ENCODE peak calls at places on chromosome 10, in eight cellular contexts. P, G, D, O, K, V, C and Z are unnamed samples.

GRCh38 chr10:79409038-79410035 is 36.1 kb downstream of the ZCCHC24 start:
- DNase-seq in P (no peak), G (no peak), D (no peak), O (no peak), K (peak), V (no peak), C (no peak), Z (no peak)

GRCh38 chr10:72462261-72462660 is 107.5 kb upstream of the DNAJB12 start:
- DNase-seq in P (no peak), G (no peak), D (no peak), O (no peak), K (no peak), V (no peak), C (no peak), Z (no peak)

GRCh38 chr10:86314616-86315520 is 51.7 kb downstream of the GRID1 start:
- DNase-seq in P (no peak), G (no peak), D (no peak), O (no peak), K (no peak), V (no peak), C (no peak), Z (no peak)

GRCh38 chr10:97574374-97575100 is 2.0 kb downstream of the ANKRD2 start:
- DNase-seq in P (no peak), G (no peak), D (peak), O (no peak), K (peak), V (no peak), C (no peak), Z (peak)

GRCh38 chr10:131049051-131049450 is 262.5 kb downstream of the TCERG1L start:
- DNase-seq in P (no peak), G (no peak), D (peak), O (no peak), K (no peak), V (no peak), C (no peak), Z (no peak)

GRCh38 chr10:29757551-29758297 is 123.0 kb upstream of the SVIL start:
- DNase-seq in P (no peak), G (no peak), D (no peak), O (no peak), K (no peak), V (no peak), C (no peak), Z (no peak)

GRCh38 chr10:29105516-29106215 is 183.2 kb upstream of the LYZL1 start:
- DNase-seq in P (no peak), G (no peak), D (no peak), O (no peak), K (peak), V (no peak), C (no peak), Z (no peak)

GRCh38 chr10:5645375-5645774 is 21.0 kb downstream of the ASB13 start:
- DNase-seq in P (no peak), G (peak), D (peak), O (no peak), K (no peak), V (no peak), C (no peak), Z (peak)

GRCh38 chr10:32104622-32105509 is 48.6 kb upstream of the KIF5B start:
- DNase-seq in P (peak), G (no peak), D (no peak), O (no peak), K (peak), V (no peak), C (no peak), Z (no peak)

GRCh38 chr10:42952358-42952757 is 124.5 kb upstream of the RET start:
- DNase-seq in P (peak), G (peak), D (peak), O (no peak), K (peak), V (no peak), C (peak), Z (peak)

GRCh38 chr10:48289652-48290238 is 15.2 kb upstream of the FRMPD2 start:
- DNase-seq in P (peak), G (peak), D (peak), O (peak), K (no peak), V (peak), C (peak), Z (peak)

GRCh38 chr10:69572159-69573055 is 815 bp downstream of the NEUROG3 start:
- DNase-seq in P (no peak), G (no peak), D (peak), O (no peak), K (no peak), V (peak), C (no peak), Z (no peak)

GRCh38 chr10:70958396-70958795 is 70.0 kb upstream of the PCBD1 start:
- DNase-seq in P (no peak), G (no peak), D (no peak), O (no peak), K (no peak), V (no peak), C (no peak), Z (no peak)

GRCh38 chr10:119502214-119502613 is 40.3 kb downstream of the RGS10 start:
- DNase-seq in P (no peak), G (no peak), D (no peak), O (no peak), K (peak), V (no peak), C (peak), Z (no peak)

GRCh38 chr10:13784067-13784466 is 197.3 kb downstream of the PRPF18 start:
- DNase-seq in P (no peak), G (no peak), D (no peak), O (no peak), K (no peak), V (peak), C (peak), Z (no peak)

GRCh38 chr10:97704341-97704740 is 9.2 kb upstream of the MARVELD1 start:
- DNase-seq in P (no peak), G (no peak), D (no peak), O (no peak), K (no peak), V (no peak), C (no peak), Z (no peak)

GRCh38 chr10:79274279-79275104 is 72.8 kb upstream of the PPIF start:
- DNase-seq in P (peak), G (peak), D (no peak), O (no peak), K (peak), V (no peak), C (no peak), Z (peak)

GRCh38 chr10:62268027-62268398 is 631 bp downstream of the RTKN2 start:
- DNase-seq in P (peak), G (no peak), D (no peak), O (no peak), K (no peak), V (no peak), C (no peak), Z (no peak)

GRCh38 chr10:49395741-49396665 is at the start of gene DRGX:
- DNase-seq in P (peak), G (no peak), D (peak), O (no peak), K (no peak), V (no peak), C (no peak), Z (no peak)
- H3K4me3 ChIP-seq in P (peak), G (no peak), D (peak), O (peak), K (no peak), V (no peak), C (no peak), Z (peak)

GRCh38 chr10:61125560-61126250 is 181.7 kb upstream of the RHOBTB1 start:
- DNase-seq in P (no peak), G (no peak), D (no peak), O (no peak), K (no peak), V (peak), C (no peak), Z (no peak)
- H3K4me3 ChIP-seq in P (no peak), G (no peak), D (no peak), O (no peak), K (no peak), V (no peak), C (no peak), Z (no peak)

GRCh38 chr10:124719213-124719851 is 24.8 kb downstream of the FAM53B start:
- DNase-seq in P (peak), G (no peak), D (peak), O (no peak), K (peak), V (peak), C (peak), Z (peak)
- H3K4me3 ChIP-seq in P (no peak), G (no peak), D (no peak), O (no peak), K (no peak), V (peak), C (peak), Z (peak)

GRCh38 chr10:88107698-88108097 is 244.3 kb downstream of the PTEN start:
- DNase-seq in P (no peak), G (no peak), D (no peak), O (no peak), K (no peak), V (no peak), C (no peak), Z (no peak)

GRCh38 chr10:88107296-88107695 is 243.9 kb downstream of the PTEN start:
- DNase-seq in P (no peak), G (no peak), D (no peak), O (no peak), K (no peak), V (no peak), C (no peak), Z (no peak)

GRCh38 chr10:88106348-88106747 is 242.9 kb downstream of the PTEN start:
- DNase-seq in P (no peak), G (no peak), D (no peak), O (no peak), K (no peak), V (peak), C (no peak), Z (no peak)

GRCh38 chr10:88110355-88110754 is 246.9 kb downstream of the PTEN start:
- DNase-seq in P (no peak), G (no peak), D (no peak), O (no peak), K (no peak), V (peak), C (no peak), Z (no peak)

DNA sequence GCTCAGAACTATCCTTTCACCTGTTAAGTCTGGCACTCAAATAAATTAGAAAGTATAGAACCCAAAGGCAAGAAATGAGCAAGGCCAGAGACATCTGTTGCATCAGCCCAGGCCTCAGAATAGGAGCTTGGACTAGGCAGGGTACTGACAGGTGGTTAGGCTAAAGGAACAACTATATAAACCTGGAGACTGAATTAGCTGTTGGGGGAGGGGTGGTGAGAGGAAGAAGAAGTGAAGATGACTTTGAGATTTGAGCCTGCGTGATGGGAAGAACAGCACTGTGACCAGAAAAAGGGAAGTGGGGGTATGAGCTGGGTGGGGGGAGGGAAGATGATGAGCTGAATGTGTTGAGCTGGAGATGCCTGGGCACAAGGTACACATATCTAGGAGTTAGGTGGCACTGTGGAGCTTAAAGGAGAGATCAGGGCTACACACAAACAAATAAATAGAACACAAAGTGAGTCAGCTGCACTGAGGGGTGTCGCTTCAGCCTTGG is 244.7 kb downstream of the PTEN start:
- DNase-seq in P (peak), G (no peak), D (no peak), O (no peak), K (no peak), V (peak), C (no peak), Z (no peak)
- H3K4me3 ChIP-seq in P (no peak), G (no peak), D (no peak), O (no peak), K (no peak), V (no peak), C (no peak), Z (no peak)

GRCh38 chr10:117539271-117539876 is 3.2 kb upstream of the EMX2 start:
- DNase-seq in P (no peak), G (no peak), D (no peak), O (no peak), K (peak), V (no peak), C (no peak), Z (no peak)

GRCh38 chr10:117536359-117536861 is 6.1 kb upstream of the EMX2 start:
- DNase-seq in P (no peak), G (no peak), D (peak), O (no peak), K (peak), V (no peak), C (no peak), Z (no peak)

GRCh38 chr10:117537436-117537903 is 5.1 kb upstream of the EMX2 start:
- DNase-seq in P (no peak), G (no peak), D (peak), O (no peak), K (peak), V (peak), C (no peak), Z (no peak)

GRCh38 chr10:117536862-117537435 is 5.6 kb upstream of the EMX2 start:
- DNase-seq in P (no peak), G (no peak), D (peak), O (no peak), K (no peak), V (no peak), C (no peak), Z (no peak)

GRCh38 chr10:117537904-117538524 is 4.5 kb upstream of the EMX2 start:
- DNase-seq in P (no peak), G (no peak), D (no peak), O (no peak), K (peak), V (peak), C (no peak), Z (no peak)
- H3K4me3 ChIP-seq in P (no peak), G (peak), D (no peak), O (peak), K (peak), V (no peak), C (no peak), Z (peak)

GRCh38 chr10:68088030-68088396 is 12.9 kb upstream of the HERC4 start:
- DNase-seq in P (no peak), G (no peak), D (no peak), O (no peak), K (no peak), V (no peak), C (no peak), Z (no peak)

GRCh38 chr10:68088744-68089143 is 13.7 kb upstream of the HERC4 start:
- DNase-seq in P (no peak), G (no peak), D (no peak), O (no peak), K (peak), V (peak), C (no peak), Z (no peak)

GRCh38 chr10:68086011-68086410 is 10.9 kb upstream of the HERC4 start:
- DNase-seq in P (no peak), G (no peak), D (no peak), O (no peak), K (no peak), V (no peak), C (no peak), Z (no peak)

GRCh38 chr10:68086910-68087309 is 11.8 kb upstream of the HERC4 start:
- DNase-seq in P (no peak), G (no peak), D (no peak), O (no peak), K (no peak), V (no peak), C (no peak), Z (no peak)

DNA sequence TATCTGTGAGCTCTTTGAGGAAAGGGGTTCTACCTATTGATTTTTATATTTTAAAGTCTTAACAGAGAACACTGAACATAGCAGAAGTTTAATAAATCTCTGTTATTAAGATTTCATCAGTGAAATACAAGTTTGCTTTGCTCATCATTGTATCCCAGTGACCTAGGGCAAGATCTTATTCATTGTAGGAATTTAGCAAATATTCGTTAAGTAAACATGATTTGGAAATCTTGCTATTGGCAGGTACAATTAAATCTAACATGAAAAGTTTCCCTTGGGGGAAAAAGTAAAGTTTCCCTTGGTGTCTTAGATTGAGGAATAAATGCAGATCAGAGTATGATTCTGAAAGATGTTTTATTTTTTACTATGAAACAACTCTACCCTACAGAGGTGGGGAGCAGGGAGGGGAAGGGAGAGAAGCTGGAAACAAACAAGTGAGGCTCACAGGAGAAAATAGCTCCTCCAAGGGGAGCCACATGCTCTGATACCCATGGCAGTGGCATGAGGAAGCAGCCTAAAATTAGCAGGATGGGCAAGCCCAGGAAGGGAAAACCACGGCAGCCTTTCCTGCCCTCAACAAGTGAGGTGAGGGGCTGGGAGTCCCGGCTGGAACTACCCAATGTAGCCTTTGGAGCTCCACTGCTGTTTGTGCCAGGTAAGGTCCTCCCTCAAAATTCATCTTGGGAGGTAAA is 12.4 kb upstream of the HERC4 start:
- DNase-seq in P (no peak), G (no peak), D (peak), O (no peak), K (peak), V (no peak), C (no peak), Z (peak)
- H3K4me3 ChIP-seq in P (no peak), G (no peak), D (no peak), O (no peak), K (peak), V (no peak), C (no peak), Z (peak)

DNA sequence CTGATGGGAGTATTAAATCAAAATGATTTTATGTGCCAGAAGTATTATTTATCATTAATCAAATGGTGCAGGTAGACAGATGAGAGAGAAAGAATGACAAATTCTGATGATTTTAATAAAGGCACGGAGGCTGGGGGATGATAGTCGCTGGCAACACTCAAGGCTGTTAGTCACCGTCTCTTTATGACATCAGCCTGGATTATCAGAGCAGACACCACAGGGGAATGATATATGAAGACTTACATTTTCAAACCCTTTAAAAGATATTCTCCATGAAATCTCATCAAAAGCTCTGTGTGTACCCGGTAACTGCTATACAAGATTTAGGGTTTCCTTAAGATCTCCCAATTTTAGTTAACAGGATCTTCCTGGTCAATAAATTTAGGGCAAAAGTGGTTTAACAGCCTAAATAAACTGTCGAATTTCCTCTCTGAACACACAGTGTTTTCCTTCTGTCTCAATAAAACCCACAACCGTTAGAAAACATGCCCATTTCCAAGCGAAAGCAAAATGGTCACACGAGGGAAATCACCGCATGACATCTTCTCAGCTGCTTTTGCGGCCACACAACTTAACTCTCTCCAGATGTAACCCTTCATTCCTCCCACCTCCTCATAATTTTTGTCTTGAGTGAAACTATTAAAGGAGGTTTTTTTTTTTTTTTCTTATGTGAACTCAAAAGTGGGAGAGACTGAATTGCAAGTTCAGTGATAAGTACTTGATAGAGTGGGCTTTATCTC is 133.2 kb upstream of the FAM171A1 start:
- DNase-seq in P (no peak), G (no peak), D (no peak), O (no peak), K (no peak), V (peak), C (no peak), Z (no peak)
- H3K4me3 ChIP-seq in P (no peak), G (peak), D (no peak), O (no peak), K (peak), V (no peak), C (no peak), Z (peak)

GRCh38 chr10:120557296-120557810 is 100.3 kb downstream of the PLPP4 start:
- DNase-seq in P (no peak), G (no peak), D (no peak), O (no peak), K (no peak), V (no peak), C (no peak), Z (no peak)

GRCh38 chr10:120559800-120560199 is 102.8 kb downstream of the PLPP4 start:
- DNase-seq in P (no peak), G (no peak), D (no peak), O (no peak), K (no peak), V (no peak), C (no peak), Z (no peak)

DNA sequence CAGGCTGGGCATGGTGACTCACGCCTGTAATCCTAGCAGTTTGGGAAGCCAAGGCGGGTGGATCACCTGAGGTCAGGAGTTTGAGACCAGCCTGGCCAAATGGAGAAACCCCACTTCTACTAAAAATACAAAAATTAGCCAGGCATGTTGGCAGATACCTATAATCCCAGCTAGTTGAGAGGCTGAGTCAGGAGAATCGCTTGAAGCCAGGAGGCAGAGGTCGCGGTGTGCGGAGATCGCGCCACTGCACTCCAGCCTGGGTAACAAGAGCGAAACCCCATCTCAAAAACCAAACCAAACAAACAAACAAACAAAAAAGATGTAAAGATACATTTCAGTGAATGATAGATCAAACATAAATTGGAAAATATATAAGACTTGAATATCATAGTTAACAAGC is 105.9 kb downstream of the PLPP4 start:
- DNase-seq in P (no peak), G (no peak), D (no peak), O (no peak), K (no peak), V (no peak), C (no peak), Z (no peak)
- H3K4me3 ChIP-seq in P (no peak), G (no peak), D (no peak), O (no peak), K (no peak), V (no peak), C (no peak), Z (no peak)

GRCh38 chr10:30995081-30995480 is 36.6 kb downstream of the ZNF438 start:
- DNase-seq in P (no peak), G (no peak), D (no peak), O (no peak), K (no peak), V (no peak), C (no peak), Z (no peak)
- H3K4me3 ChIP-seq in P (no peak), G (no peak), D (no peak), O (no peak), K (no peak), V (no peak), C (no peak), Z (no peak)

DNA sequence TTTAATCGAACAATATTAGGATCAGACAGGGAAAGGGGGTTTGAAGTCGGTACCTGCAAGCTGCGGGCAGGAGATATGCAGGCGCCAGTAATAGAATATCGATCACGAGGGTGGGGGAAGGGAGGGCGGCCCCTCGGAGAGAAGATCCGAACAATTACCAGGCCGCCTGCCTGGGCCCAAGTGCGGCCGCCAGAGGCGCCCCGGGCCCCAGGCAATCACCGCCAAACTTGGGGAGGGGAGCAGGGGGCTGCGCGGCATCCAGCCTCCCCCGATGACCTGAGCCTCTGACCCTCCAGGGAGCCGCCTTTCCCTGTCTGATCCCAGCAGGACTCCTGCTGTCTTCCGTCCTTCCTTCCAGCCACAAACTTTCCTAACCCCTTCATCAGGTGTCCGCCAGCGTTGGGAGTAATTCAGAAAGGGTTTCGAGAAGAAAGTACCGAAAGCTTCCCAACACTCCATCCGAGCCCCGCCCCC is 1.1 kb downstream of the NKX1-2 start:
- DNase-seq in P (no peak), G (no peak), D (peak), O (no peak), K (peak), V (no peak), C (no peak), Z (no peak)
- H3K4me3 ChIP-seq in P (peak), G (no peak), D (peak), O (peak), K (no peak), V (no peak), C (no peak), Z (peak)